ENCODE peak calls at places on chromosomes 1 and 21, in eight cellular contexts. M is T-helper 9 cell; B is GM23338; A is H54; W is stimulated activated naive B cell treated with anti-CD40 and anti-IgM and Interleukin-4, amounts not matched to agents 10 μg/mL and 1 μg/mL and 100 μg/mL, for 72 hours; E is stimulated activated effector memory CD8-positive, alpha-beta T cell treated with anti-CD3 and anti-CD28 coated beads, Interleukin-12 subunit alpha, Interleukin-12 subunit beta, amount 100 ng/mL, for 72 hours; R is stromal cell of bone marrow; K is psoas muscle. Y is an unnamed sample.

GRCh38 chr1:87243573-87243972 is 85.1 kb upstream of the LMO4 start:
- DNase-seq in M (no peak), B (no peak), A (no peak), W (no peak), E (no peak), R (no peak), K (no peak), Y (no peak)

GRCh38 chr1:46301406-46302090 is 1.9 kb downstream of the LRRC41 start:
- DNase-seq in M (peak), B (peak), A (no peak), W (no peak), E (peak), R (no peak), K (peak), Y (no peak)

GRCh38 chr1:235745448-235746136 is 96.0 kb upstream of the GNG4 start:
- DNase-seq in M (no peak), B (no peak), A (no peak), W (no peak), E (no peak), R (peak), K (no peak), Y (no peak)

GRCh38 chr1:56197946-56198345 is 381.4 kb downstream of the PLPP3 start:
- DNase-seq in M (no peak), B (no peak), A (no peak), W (no peak), E (no peak), R (no peak), K (no peak), Y (no peak)

GRCh38 chr1:40952744-40953315 is 26.7 kb upstream of the CTPS1 start:
- DNase-seq in M (no peak), B (no peak), A (no peak), W (no peak), E (no peak), R (no peak), K (no peak), Y (no peak)

GRCh38 chr1:109546311-109547109 is 1.9 kb upstream of the GNAI3 start:
- DNase-seq in M (peak), B (peak), A (peak), W (peak), E (peak), R (peak), K (peak), Y (no peak)

GRCh38 chr1:240998024-240998423 is 359.0 kb downstream of the RGS7 start:
- DNase-seq in M (no peak), B (no peak), A (no peak), W (no peak), E (no peak), R (peak), K (no peak), Y (no peak)

GRCh38 chr1:13535227-13535626 is 21.4 kb upstream of the LRRC38 start:
- DNase-seq in M (no peak), B (no peak), A (no peak), W (no peak), E (no peak), R (no peak), K (peak), Y (no peak)

GRCh38 chr1:93578433-93578830 is 103.2 kb downstream of the BCAR3 start:
- DNase-seq in M (no peak), B (no peak), A (no peak), W (no peak), E (no peak), R (no peak), K (no peak), Y (no peak)

GRCh38 chr21:24671901-24672300 is 935.4 kb downstream of the MRPL39 start:
- DNase-seq in M (no peak), B (no peak), A (no peak), W (no peak), E (no peak), R (no peak), K (no peak), Y (no peak)

GRCh38 chr1:168321945-168322344 is 41.3 kb downstream of the TBX19 start:
- DNase-seq in M (no peak), B (no peak), A (no peak), W (no peak), E (no peak), R (no peak), K (no peak), Y (no peak)